ENCODE peak calls at places on chromosomes 6 and 20, in four cellular contexts. S, O, D and Y are unnamed samples.

GRCh38 chr20:45115386-45115774 is 406 bp upstream of the WFDC5 start:
- DNase-seq in S (no peak), O (no peak), D (no peak), Y (no peak)

GRCh38 chr20:20435453-20435852 is 67.5 kb downstream of the INSM1 start:
- DNase-seq in S (no peak), O (no peak), D (no peak), Y (peak)

GRCh38 chr6:161104966-161105365 is 113.4 kb downstream of the MAP3K4 start:
- DNase-seq in S (no peak), O (no peak), D (no peak), Y (no peak)

GRCh38 chr6:36333889-36334288 is 2.8 kb downstream of the BNIP5 start:
- DNase-seq in S (no peak), O (no peak), D (no peak), Y (no peak)

GRCh38 chr6:158797331-158798202 is 21.6 kb downstream of the EZR start:
- DNase-seq in S (no peak), O (no peak), D (no peak), Y (no peak)

GRCh38 chr6:103677290-103677689 is 1182.4 kb downstream of the HACE1 start:
- DNase-seq in S (no peak), O (no peak), D (no peak), Y (no peak)

GRCh38 chr20:9354579-9354978 is 159.8 kb upstream of the LAMP5 start:
- DNase-seq in S (no peak), O (no peak), D (no peak), Y (no peak)

GRCh38 chr6:151002562-151002961 is 137.1 kb downstream of the MTHFD1L start:
- DNase-seq in S (no peak), O (no peak), D (no peak), Y (no peak)

GRCh38 chr6:109345986-109346385 is 36.3 kb downstream of the CD164 start:
- DNase-seq in S (no peak), O (no peak), D (no peak), Y (no peak)